ENCODE peak calls at places on chromosomes 13 and 19, in four cellular contexts. X is WTC11, Z is GM12878, U is K562. J is an unnamed sample.

GRCh38 chr13:97353927-97354326 is 80.0 kb upstream of the RAP2A start:
- DNase-seq in X (no peak), Z (no peak), U (no peak), J (no peak)

GRCh38 chr19:35320285-35320706 is 8.7 kb upstream of the CD22 start:
- DNase-seq in X (no peak), Z (no peak), U (no peak), J (no peak)

GRCh38 chr19:55189424-55189823 is 9.3 kb upstream of the SYT5 start:
- DNase-seq in X (no peak), Z (no peak), U (no peak), J (no peak)

GRCh38 chr19:768424-768823 is 17.5 kb downstream of the MISP start:
- DNase-seq in X (no peak), Z (no peak), U (no peak), J (no peak)

GRCh38 chr13:70338608-70339007 is 230.4 kb upstream of the KLHL1 start:
- DNase-seq in X (no peak), Z (no peak), U (no peak), J (no peak)

GRCh38 chr19:5023128-5023571 is 54.2 kb downstream of the KDM4B start:
- DNase-seq in X (no peak), Z (no peak), U (no peak), J (no peak)

GRCh38 chr13:95713651-95714050 is 36.7 kb downstream of the DNAJC3 start:
- DNase-seq in X (no peak), Z (no peak), U (no peak), J (no peak)

GRCh38 chr19:21109116-21109515 is 27.1 kb downstream of the ZNF714 start:
- DNase-seq in X (no peak), Z (no peak), U (no peak), J (no peak)

GRCh38 chr13:30829788-30830637 is 76.1 kb upstream of the MEDAG start:
- DNase-seq in X (no peak), Z (no peak), U (no peak), J (peak)

GRCh38 chr19:35085947-35086346 is 29.7 kb upstream of the FXYD3 start:
- DNase-seq in X (no peak), Z (peak), U (no peak), J (no peak)

GRCh38 chr19:17687857-17688784 is at the start of gene UNC13A:
- DNase-seq in X (peak), Z (no peak), U (peak), J (no peak)

GRCh38 chr19:10473192-10473591 is 30.0 kb downstream of the KEAP1 start:
- DNase-seq in X (no peak), Z (no peak), U (no peak), J (no peak)

GRCh38 chr19:55593096-55593772 is 6.1 kb downstream of the FIZ1 start:
- DNase-seq in X (no peak), Z (no peak), U (no peak), J (no peak)

GRCh38 chr19:40596608-40597328 is 4.4 kb upstream of the LTBP4 start:
- DNase-seq in X (peak), Z (no peak), U (peak), J (peak)

GRCh38 chr19:50794778-50795664 is 4.8 kb downstream of the ACP4 start:
- DNase-seq in X (peak), Z (no peak), U (peak), J (no peak)

GRCh38 chr19:3538965-3539742 is at the start of gene TEKTIP1:
- DNase-seq in X (peak), Z (no peak), U (peak), J (no peak)

GRCh38 chr13:90564566-90564965 is 782.9 kb upstream of the MIR17HG start:
- DNase-seq in X (no peak), Z (no peak), U (no peak), J (no peak)

GRCh38 chr19:33285441-33285927 is 16.9 kb downstream of the CEBPA start:
- DNase-seq in X (no peak), Z (no peak), U (no peak), J (peak)

GRCh38 chr19:42129399-42130253 is 2.6 kb downstream of the POU2F2 start:
- DNase-seq in X (no peak), Z (peak), U (no peak), J (no peak)

DNA sequence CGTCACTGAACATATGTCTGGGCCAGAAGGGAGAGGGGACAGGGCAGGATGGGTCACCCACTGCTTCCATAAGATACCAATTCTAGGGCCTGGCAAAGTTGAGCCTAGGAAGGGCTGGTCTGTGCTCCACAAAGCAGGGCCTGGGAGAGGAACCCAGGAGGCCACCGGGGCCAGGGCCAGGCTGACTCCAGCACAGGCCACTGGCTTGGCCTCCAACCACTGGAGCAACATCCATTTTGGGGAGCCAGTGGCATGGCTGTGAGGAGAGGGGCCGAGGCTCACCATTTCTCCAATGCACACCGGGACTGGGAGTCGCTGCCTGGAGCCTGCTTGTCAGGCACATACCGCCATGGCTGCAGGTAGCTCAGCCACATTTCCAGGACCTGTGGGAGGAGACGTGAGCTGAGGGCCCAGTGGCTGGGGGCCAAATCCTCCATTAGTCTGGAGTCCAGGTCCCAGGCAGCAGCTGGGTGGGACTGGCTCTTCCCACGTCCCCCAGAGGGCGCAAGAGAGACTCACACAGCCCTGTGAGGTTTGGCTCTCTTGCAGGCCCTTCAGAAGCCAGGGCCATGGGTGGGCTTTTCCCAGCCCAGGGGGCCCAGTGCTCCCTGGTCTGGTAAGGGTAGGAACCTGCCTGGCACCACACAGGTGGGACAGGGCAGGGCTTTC is 27.7 kb downstream of the TUBA3C start:
- DNase-seq in X (no peak), Z (no peak), U (peak), J (peak)
- TF ChIP-seq CTCF in X (no peak), Z (no peak), U (peak), J (peak)

GRCh38 chr19:2269244-2270156 is 12.5 kb downstream of the PEAK3 start:
- DNase-seq in X (peak), Z (peak), U (peak), J (peak)

GRCh38 chr19:2268861-2269243 is 12.6 kb upstream of the JSRP1 start:
- DNase-seq in X (no peak), Z (no peak), U (no peak), J (no peak)

GRCh38 chr19:2270157-2270571 is 11.8 kb downstream of the PEAK3 start:
- DNase-seq in X (no peak), Z (no peak), U (peak), J (no peak)

GRCh38 chr19:2271516-2272103 is 10.4 kb downstream of the PEAK3 start:
- DNase-seq in X (peak), Z (no peak), U (no peak), J (no peak)

DNA sequence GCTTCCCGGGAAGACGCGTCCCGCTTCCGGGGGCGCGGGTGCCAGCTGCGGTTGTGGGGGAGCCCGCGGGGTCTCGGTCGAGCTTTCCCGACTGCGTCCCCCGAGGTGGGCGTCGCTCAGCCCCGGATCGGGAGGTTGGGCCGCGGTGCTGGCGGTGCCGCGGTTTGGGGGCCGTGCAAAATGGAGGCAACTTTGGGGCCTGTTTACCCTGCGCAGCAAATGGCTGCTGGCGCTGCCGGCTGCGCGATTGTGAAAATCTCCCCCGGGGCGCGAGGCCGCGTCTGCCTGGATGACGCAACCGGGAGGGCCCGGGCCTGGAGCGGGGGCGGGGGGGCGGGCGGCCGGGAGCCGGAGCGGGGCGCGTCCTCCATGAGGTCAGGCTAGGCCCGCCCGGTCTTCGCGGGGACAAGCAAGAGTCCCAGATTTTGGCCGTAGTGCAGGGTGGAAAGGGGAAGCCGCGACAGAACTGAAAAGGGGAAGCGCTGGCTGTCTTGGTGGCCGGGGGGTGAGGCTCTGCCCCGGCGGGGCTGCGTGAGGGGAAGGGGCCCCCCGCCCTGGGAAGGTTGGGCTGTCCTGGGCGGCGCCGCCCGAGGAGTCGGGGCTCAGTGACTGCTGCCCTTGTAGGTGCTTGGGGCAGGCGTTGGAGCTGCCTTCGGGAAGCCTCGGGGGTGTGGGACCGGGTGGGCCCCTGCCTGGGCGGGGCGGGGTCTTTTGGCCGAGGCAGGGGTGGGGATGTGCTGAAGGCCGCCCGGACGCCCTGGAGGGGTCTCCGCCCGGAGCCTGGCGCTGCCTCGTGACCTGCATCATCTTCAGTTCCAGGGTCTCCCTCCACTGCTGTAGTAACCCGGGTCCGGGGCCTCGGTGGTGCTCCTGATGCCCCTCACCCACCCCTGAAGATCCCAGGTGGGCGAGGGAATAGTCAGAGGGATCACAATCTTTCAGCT is 11.1 kb downstream of the PEAK3 start:
- DNase-seq in X (peak), Z (no peak), U (peak), J (peak)
- TF ChIP-seq TCF7 in X (no peak), Z (no peak), U (no peak), J (no peak)

GRCh38 chr13:43652751-43653150 is 134.0 kb downstream of the ENOX1 start:
- DNase-seq in X (no peak), Z (no peak), U (no peak), J (no peak)
- TF ChIP-seq SP1 in X (no peak), Z (no peak), U (no peak), J (no peak)

DNA sequence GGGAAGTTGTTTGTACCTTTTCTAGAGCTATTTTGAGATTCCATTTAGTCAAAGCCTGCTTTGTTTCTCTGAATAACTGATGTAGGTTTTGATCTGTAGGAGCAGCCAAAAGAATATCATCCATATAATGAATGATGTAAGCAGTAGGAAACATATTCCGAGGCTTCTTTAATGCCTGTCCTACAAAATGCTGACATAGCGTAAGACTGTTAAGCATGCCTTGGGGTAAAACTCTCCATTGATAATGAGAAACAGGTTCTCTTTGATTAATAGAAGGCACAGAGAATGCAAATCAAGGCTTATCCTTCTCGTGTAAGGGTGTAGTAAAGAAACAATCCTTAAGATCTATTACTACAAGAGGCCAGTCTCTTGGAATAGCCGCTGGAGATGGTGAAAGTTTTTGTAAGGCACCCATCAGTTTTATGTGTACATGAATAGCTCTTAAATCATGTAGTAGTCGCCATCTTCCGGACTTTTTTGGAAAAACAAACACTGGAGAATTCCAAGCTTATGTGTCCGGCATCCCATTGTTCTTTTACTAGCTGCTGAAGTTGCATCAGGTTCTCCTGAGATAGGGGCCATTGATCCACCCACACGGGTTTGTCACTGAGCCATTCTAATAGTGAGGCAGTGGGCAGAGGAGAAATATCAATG is 13.5 kb downstream of the FPR3 start:
- DNase-seq in X (no peak), Z (no peak), U (no peak), J (peak)
- TF ChIP-seq CTCF in X (no peak), Z (no peak), U (peak), J (peak)

GRCh38 chr13:40313269-40314200 is 352.9 kb downstream of the FOXO1 start:
- DNase-seq in X (no peak), Z (no peak), U (no peak), J (peak)

GRCh38 chr13:40318366-40318765 is 348.1 kb downstream of the FOXO1 start:
- DNase-seq in X (no peak), Z (no peak), U (no peak), J (no peak)

GRCh38 chr13:40315416-40316064 is 350.9 kb downstream of the FOXO1 start:
- DNase-seq in X (no peak), Z (no peak), U (no peak), J (no peak)

GRCh38 chr13:40317980-40318327 is 348.5 kb downstream of the FOXO1 start:
- DNase-seq in X (no peak), Z (no peak), U (no peak), J (no peak)

GRCh38 chr13:40316301-40316700 is 350.1 kb downstream of the FOXO1 start:
- DNase-seq in X (no peak), Z (no peak), U (no peak), J (no peak)
- TF ChIP-seq TCF7 in X (no peak), Z (no peak), U (no peak), J (no peak)

GRCh38 chr19:54095136-54095858 is 5.3 kb downstream of the OSCAR start:
- DNase-seq in X (no peak), Z (no peak), U (no peak), J (no peak)

GRCh38 chr19:54096642-54097106 is 3.9 kb downstream of the OSCAR start:
- DNase-seq in X (peak), Z (no peak), U (peak), J (no peak)

GRCh38 chr19:54100560-54100959 is at the start of gene OSCAR:
- DNase-seq in X (no peak), Z (no peak), U (no peak), J (peak)

DNA sequence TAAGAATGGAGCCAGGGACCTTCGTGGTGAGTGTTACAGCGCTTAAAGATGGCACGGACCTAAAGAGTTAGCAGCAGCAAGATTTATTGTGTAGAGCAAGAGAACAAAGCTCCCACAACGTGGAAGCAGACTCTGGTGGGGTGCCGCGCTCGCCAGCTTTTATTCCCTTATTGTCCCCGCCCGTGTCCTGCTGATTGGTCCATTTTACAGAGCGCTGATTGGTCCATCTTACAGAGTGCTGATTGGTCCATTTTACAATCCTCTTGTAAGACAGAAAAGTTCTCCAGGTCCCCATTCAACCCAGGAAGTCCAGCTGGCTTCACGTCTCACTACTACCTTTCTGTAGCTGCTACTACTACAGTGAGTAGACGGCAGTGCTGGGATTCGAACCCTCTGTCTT is 6.0 kb downstream of the OSCAR start:
- DNase-seq in X (no peak), Z (no peak), U (no peak), J (no peak)
- TF ChIP-seq SP1 in X (no peak), Z (no peak), U (no peak), J (no peak)

DNA sequence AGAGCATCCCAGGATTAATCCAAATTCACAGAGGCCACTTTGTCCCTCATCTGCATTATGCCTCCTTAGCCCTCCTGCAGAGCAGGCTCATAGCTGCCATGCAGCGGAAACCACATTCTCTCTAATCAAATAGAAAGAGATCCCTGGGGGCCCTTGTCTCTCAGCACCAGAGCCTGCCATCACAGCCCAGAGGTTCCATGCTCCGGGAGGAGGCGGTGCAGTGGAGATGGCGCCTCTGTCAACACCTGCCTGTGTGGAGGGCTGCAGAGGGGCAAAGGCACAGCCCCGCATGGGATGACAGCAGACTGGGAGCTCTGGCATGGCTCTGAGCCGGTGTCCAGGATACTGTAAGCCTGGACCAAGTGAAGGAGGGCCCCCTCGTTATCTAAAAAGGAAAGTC is 111.3 kb downstream of the SLC7A1 start:
- DNase-seq in X (no peak), Z (no peak), U (no peak), J (no peak)
- TF ChIP-seq CTCF in X (no peak), Z (no peak), U (no peak), J (no peak)

DNA sequence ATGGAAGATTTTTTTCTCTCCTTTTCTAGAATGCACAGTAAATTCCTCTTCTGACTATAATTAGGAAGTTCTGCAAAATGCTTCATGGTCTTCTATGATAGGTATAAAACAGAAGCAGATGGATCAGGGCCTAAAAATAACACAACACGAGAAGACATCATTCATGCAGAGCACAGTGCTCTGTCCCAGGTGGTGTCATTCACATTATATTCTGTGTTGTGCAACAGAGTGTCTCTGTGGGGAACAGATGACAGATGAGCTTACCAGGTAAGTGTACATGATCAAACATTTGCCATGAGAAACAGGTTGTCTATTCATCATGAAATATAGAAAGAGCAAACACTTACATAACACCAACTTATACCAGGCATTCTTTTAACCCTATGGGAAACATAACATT is 288.3 kb downstream of the KCTD12 start:
- DNase-seq in X (no peak), Z (no peak), U (no peak), J (no peak)
- TF ChIP-seq TCF7 in X (no peak), Z (no peak), U (no peak), J (no peak)

GRCh38 chr13:34164585-34164984 is 346.6 kb downstream of the RFC3 start:
- DNase-seq in X (no peak), Z (no peak), U (no peak), J (no peak)

GRCh38 chr13:34165158-34165557 is 347.2 kb downstream of the RFC3 start:
- DNase-seq in X (no peak), Z (no peak), U (no peak), J (no peak)

GRCh38 chr13:34159946-34160345 is 342.0 kb downstream of the RFC3 start:
- DNase-seq in X (no peak), Z (no peak), U (no peak), J (no peak)

GRCh38 chr13:34162545-34162936 is 344.6 kb downstream of the RFC3 start:
- DNase-seq in X (no peak), Z (no peak), U (no peak), J (no peak)

GRCh38 chr13:34161829-34162544 is 344.0 kb downstream of the RFC3 start:
- DNase-seq in X (no peak), Z (no peak), U (no peak), J (peak)
- TF ChIP-seq SP1 in X (no peak), Z (no peak), U (no peak), J (no peak)

GRCh38 chr13:86559915-86560314 is 760.7 kb upstream of the SLITRK6 start:
- DNase-seq in X (no peak), Z (no peak), U (no peak), J (no peak)

GRCh38 chr13:86554066-86554465 is 754.8 kb upstream of the SLITRK6 start:
- DNase-seq in X (no peak), Z (no peak), U (no peak), J (no peak)
- TF ChIP-seq CTCF in X (no peak), Z (no peak), U (no peak), J (no peak)